ENCODE peak calls at places on chromosomes 11 and 22, in six cellular contexts. C, S, O, N, K and P are unnamed samples.

GRCh38 chr11:72085836-72086475 is 5.3 kb downstream of the LRRC51 start:
- DNase-seq in C (no peak), O (no peak), N (no peak), S (no peak), K (no peak), P (no peak)

GRCh38 chr22:24683671-24684070 is 80.7 kb downstream of the GGT1 start:
- DNase-seq in K (peak), N (no peak), O (no peak), C (peak), S (peak), P (no peak)

GRCh38 chr11:61193596-61193995 is 9.7 kb upstream of the PGA3 start:
- DNase-seq in O (no peak), N (peak), K (no peak), C (no peak), S (no peak), P (no peak)

GRCh38 chr11:6855971-6856542 is 6.8 kb upstream of the OR10A2 start:
- DNase-seq in O (no peak), K (peak), S (peak), C (peak), N (no peak), P (no peak)

GRCh38 chr11:119433369-119433749 is 10.4 kb upstream of the THY1 start:
- DNase-seq in N (no peak), C (no peak), O (no peak), S (peak), K (peak), P (no peak)

GRCh38 chr11:46920709-46921108 is 2.4 kb upstream of the LRP4 start:
- DNase-seq in N (no peak), O (no peak), K (peak), C (peak), S (peak), P (no peak)

GRCh38 chr22:41557401-41558240 is 3.2 kb upstream of the CSDC2 start:
- DNase-seq in N (peak), O (peak), C (peak), K (peak), S (peak), P (peak)

GRCh38 chr11:2834893-2835767 is 50.4 kb downstream of the CDKN1C start:
- DNase-seq in S (peak), K (peak), N (no peak), C (no peak), O (no peak), P (no peak)

GRCh38 chr11:117145393-117145761 is 1.3 kb downstream of the PAFAH1B2 start:
- DNase-seq in S (peak), K (peak), N (no peak), C (peak), O (no peak), P (peak)

GRCh38 chr11:116424615-116425261 is 348.0 kb downstream of the BUD13 start:
- DNase-seq in S (no peak), C (no peak), N (no peak), O (no peak), K (no peak), P (no peak)

GRCh38 chr22:23269441-23270211 is 89.3 kb downstream of the BCR start:
- DNase-seq in N (no peak), K (no peak), C (no peak), S (no peak), O (no peak), P (no peak)

GRCh38 chr11:134939905-134940304 is 527.9 kb upstream of the B3GAT1 start:
- DNase-seq in C (no peak), S (peak), N (no peak), O (no peak), K (no peak), P (no peak)

GRCh38 chr11:67274768-67275605 is 8.7 kb downstream of the GRK2 start:
- DNase-seq in O (no peak), C (no peak), K (no peak), S (no peak), N (no peak), P (no peak)

GRCh38 chr11:119025099-119025473 is 5.6 kb downstream of the SLC37A4 start:
- DNase-seq in C (no peak), O (no peak), N (no peak), K (no peak), S (no peak), P (peak)

GRCh38 chr11:86207413-86207812 is 37.1 kb upstream of the EED start:
- DNase-seq in N (no peak), C (no peak), K (no peak), O (no peak), S (no peak), P (no peak)
- TF ChIP-seq CTCF in N (no peak), C (no peak), K (no peak), O (no peak), S (no peak), P (no peak)

GRCh38 chr22:31588970-31589675 is 72.9 kb downstream of the PISD start:
- DNase-seq in K (no peak), C (no peak), S (no peak), O (no peak), N (no peak), P (no peak)
- TF ChIP-seq CTCF in K (no peak), C (no peak), S (no peak), O (no peak), N (no peak), P (no peak)

GRCh38 chr22:33328789-33329296 is 270.7 kb upstream of the SYN3 start:
- DNase-seq in N (no peak), K (peak), C (peak), S (peak), O (no peak), P (no peak)
- TF ChIP-seq CTCF in N (no peak), K (no peak), C (no peak), S (no peak), O (no peak), P (no peak)

GRCh38 chr11:132448334-132448995 is 1078.0 kb downstream of the NTM start:
- DNase-seq in K (peak), O (no peak), S (no peak), N (no peak), C (peak), P (no peak)
- TF ChIP-seq CTCF in K (no peak), O (no peak), S (no peak), N (no peak), C (peak), P (no peak)

DNA sequence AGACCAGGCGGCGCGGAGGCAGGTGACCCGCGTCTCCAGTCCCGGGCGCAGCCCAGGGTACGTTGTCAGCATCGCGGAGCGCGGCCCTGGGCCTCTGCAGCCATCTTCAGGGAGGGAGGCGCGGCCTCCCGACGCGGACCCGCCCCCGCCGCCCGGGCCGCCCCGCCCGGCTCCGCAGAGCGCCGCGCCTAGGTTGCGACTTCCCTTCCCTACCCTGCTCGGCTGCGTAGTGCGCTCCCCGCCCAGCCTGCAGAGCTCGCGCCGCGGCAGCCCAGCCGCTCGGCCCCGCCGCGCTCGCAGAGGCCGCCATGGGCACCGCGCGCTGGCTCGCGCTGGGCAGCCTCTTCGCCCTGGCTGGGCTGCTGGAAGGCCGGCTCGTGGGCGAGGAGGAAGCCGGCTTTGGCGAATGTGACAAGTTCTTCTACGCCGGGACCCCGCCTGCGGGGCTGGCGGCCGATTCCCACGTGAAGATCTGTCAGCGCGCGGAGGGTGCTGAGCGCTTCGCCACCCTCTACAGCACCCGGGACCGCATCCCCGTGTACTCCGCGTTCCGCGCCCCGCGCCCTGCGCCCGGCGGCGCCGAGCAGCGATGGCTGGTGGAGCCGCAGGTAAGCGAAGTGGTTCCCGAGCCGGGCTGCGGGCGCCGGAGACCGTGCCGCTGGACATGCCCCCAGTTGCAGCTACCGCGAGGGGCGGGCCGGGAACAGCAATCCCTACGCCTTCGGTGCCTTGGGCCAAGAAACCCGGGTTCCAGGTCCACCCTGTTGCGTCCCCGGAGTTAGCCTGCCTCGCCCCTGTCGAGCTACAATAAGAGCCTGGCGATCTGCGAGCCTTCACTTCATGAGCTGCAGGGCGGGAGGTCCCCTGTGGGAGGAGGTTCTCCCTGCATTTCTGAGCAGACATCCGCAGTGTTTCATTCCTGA is at the start of gene ENDOD1:
- DNase-seq in C (peak), O (peak), N (peak), S (peak), K (peak), P (peak)
- TF ChIP-seq CTCF in C (peak), O (peak), N (no peak), S (peak), K (no peak), P (peak)

DNA sequence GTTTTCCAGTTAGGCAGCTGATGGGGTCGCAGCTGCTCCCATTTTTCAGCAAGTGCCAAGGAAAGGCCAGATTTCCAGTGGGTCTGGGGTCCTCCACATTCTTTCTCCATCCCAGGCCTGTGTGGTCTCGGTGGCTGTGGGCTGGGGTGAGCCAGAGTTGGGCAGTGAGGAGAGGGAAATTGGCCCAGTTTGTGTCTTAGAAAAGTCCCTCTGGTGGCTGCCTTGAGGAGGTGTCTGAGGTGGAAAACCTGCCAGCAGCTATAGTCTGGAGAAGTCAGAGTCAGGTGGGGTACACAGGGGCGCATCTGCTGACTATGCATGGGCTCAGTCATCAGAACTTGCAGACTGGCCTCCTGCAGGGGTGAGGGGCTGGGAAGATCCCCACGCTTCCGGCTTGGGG is 30.5 kb downstream of the MRGPRD start:
- DNase-seq in O (no peak), S (peak), C (no peak), N (no peak), K (no peak), P (peak)
- TF ChIP-seq CTCF in O (peak), S (peak), C (peak), N (no peak), K (peak), P (no peak)

DNA sequence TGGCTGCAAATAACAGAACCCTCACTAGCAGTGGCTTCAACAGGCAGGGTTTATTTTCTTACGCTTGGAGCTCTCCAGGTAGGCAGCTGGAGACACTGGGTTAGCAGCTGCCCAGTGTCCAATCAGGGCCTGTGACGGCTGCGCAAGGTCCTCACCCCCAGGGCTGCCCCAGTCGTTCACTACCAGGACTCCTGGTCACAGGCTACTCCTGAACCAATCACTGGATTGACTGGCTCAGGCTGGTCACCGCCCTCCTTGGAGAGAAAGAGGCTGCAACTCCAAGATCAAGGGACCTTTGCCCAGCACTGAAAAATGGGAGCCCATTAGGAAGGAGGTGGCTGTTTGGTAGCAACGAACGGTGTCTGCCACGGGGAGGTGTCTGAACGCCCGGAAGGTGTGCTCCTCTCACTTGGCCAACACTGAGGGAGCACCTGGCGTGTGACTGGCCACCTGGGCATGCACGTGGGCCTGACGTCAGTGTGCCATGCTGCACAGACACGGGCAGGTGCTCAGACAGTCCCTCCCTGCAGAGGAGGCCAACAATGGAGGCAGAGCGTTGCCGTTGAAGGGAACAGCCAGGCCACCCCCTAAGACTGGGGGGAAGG is 5.1 kb downstream of the ARSA start:
- DNase-seq in S (no peak), O (no peak), N (peak), K (no peak), C (no peak), P (no peak)
- TF ChIP-seq CTCF in S (no peak), O (no peak), N (peak), K (no peak), C (no peak), P (no peak)

DNA sequence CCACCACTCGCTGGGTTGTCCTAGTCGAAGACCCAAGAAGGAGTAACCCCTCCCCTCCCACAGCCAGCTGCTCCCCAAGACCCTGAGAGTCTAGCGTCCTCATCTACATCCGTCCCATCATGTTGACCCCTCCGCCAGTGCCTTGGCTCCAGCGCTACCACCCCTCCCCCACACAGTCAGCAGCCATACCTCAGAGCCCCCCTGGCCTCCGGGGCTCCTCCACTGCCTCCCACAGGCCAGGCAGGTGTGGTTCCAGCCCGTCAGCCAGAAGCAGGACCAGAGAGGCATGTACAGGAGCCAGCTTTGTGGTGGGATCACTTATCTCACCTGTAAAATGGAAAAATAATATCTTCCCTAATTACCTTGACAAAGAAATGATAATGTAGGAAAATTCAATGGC is 51.5 kb upstream of the PHF21B start:
- DNase-seq in S (no peak), C (no peak), N (no peak), K (no peak), O (no peak), P (no peak)
- TF ChIP-seq CTCF in S (no peak), C (no peak), N (no peak), K (no peak), O (no peak), P (no peak)